ENCODE peak calls at places on chromosomes 13 and 19, in ten cellular contexts. W is spleen, A is breast epithelium, N is K562, K is HepG2, E is H1, H is stomach, D is prostate gland, O is transverse colon, R is sigmoid colon. Z is an unnamed sample.

GRCh38 chr13:36907801-36908200 is 12.2 kb downstream of the SMAD9 start:
- DNase-seq in W (no peak), A (no peak), N (no peak), K (no peak), E (no peak), H (no peak), D (no peak), O (no peak), R (no peak), Z (no peak)

GRCh38 chr13:101706651-101707050 is 254.2 kb downstream of the ITGBL1 start:
- DNase-seq in W (no peak), A (peak; percentile 30), N (no peak), K (peak; percentile 4), E (no peak), H (no peak), D (no peak), O (peak; percentile 8), R (no peak), Z (no peak)

GRCh38 chr19:45421953-45422498 is 1.7 kb downstream of the ERCC1 start:
- DNase-seq in W (no peak), A (no peak), N (peak; percentile 5), K (no peak), E (no peak), H (no peak), D (no peak), O (no peak), R (no peak), Z (no peak)

GRCh38 chr19:27867981-27868380 is 1345.0 kb downstream of the UQCRFS1 start:
- DNase-seq in W (no peak), A (no peak), N (no peak), K (no peak), E (no peak), H (no peak), D (no peak), O (no peak), R (no peak), Z (peak; percentile 31)

GRCh38 chr19:32865326-32865725 is 4.2 kb downstream of the SLC7A9 start:
- DNase-seq in W (peak; percentile 18), A (no peak), N (no peak), K (no peak), E (no peak), H (no peak), D (no peak), O (no peak), R (no peak), Z (no peak)

GRCh38 chr13:113982296-113982661 is 8.4 kb upstream of the C13orf46 start:
- DNase-seq in W (peak; percentile 64), A (no peak), N (no peak), K (no peak), E (no peak), H (no peak), D (no peak), O (no peak), R (peak; percentile 56), Z (no peak)

GRCh38 chr19:51119089-51119488 is 5.6 kb upstream of the SIGLEC9 start:
- DNase-seq in W (no peak), A (no peak), N (no peak), K (no peak), E (no peak), H (no peak), D (no peak), O (no peak), R (peak; percentile 32), Z (no peak)

GRCh38 chr13:111114362-111115050 is 604 bp upstream of the ARHGEF7 start:
- DNase-seq in W (peak; percentile 76), A (no peak), N (no peak), K (no peak), E (no peak), H (no peak), D (peak; percentile 24), O (peak; percentile 31), R (peak; percentile 75), Z (peak; percentile 91)

GRCh38 chr19:34961775-34962174 is 2.3 kb downstream of the ZNF792 start:
- DNase-seq in W (no peak), A (no peak), N (no peak), K (no peak), E (no peak), H (no peak), D (no peak), O (no peak), R (no peak), Z (no peak)

GRCh38 chr19:34960940-34961679 is 2.9 kb downstream of the ZNF792 start:
- DNase-seq in W (peak; percentile 52), A (no peak), N (no peak), K (no peak), E (no peak), H (no peak), D (no peak), O (no peak), R (no peak), Z (no peak)

GRCh38 chr19:34959021-34959420 is 5.0 kb downstream of the ZNF792 start:
- DNase-seq in W (no peak), A (no peak), N (no peak), K (no peak), E (no peak), H (no peak), D (no peak), O (no peak), R (no peak), Z (no peak)

GRCh38 chr19:34962281-34962944 is 1.6 kb downstream of the ZNF792 start:
- DNase-seq in W (no peak), A (no peak), N (peak; percentile 62), K (peak; percentile 86), E (no peak), H (no peak), D (no peak), O (no peak), R (no peak), Z (no peak)

GRCh38 chr19:34960103-34960805 is 3.8 kb downstream of the ZNF792 start:
- DNase-seq in W (peak; percentile 53), A (no peak), N (no peak), K (no peak), E (no peak), H (no peak), D (no peak), O (no peak), R (no peak), Z (no peak)
- H3K9me3 ChIP-seq in W (peaks cover 71% of the 10 kb centered on the region), A (peaks cover 66% of the 10 kb centered on the region), N (peaks cover 62% of the 10 kb centered on the region), K (no peaks in the 10 kb centered on the region), E (peaks cover 39% of the 10 kb centered on the region), H (peaks cover 57% of the 10 kb centered on the region), D (peaks cover 12% of the 10 kb centered on the region), O (peaks cover 50% of the 10 kb centered on the region), R (peaks cover 36% of the 10 kb centered on the region), Z (peaks cover 66% of the 10 kb centered on the region)

GRCh38 chr19:4120933-4121612 is 2.8 kb downstream of the MAP2K2 start:
- DNase-seq in W (no peak), A (no peak), N (no peak), K (no peak), E (no peak), H (no peak), D (no peak), O (no peak), R (no peak), Z (no peak)

GRCh38 chr19:4122480-4122879 is 1.4 kb downstream of the MAP2K2 start:
- DNase-seq in W (no peak), A (no peak), N (no peak), K (no peak), E (no peak), H (no peak), D (no peak), O (no peak), R (no peak), Z (no peak)

GRCh38 chr19:4124638-4125037 is 716 bp upstream of the MAP2K2 start:
- DNase-seq in W (no peak), A (no peak), N (no peak), K (no peak), E (no peak), H (no peak), D (no peak), O (no peak), R (no peak), Z (no peak)

GRCh38 chr19:4121815-4122214 is 2.1 kb downstream of the MAP2K2 start:
- DNase-seq in W (no peak), A (no peak), N (no peak), K (no peak), E (no peak), H (no peak), D (no peak), O (no peak), R (no peak), Z (no peak)

GRCh38 chr19:4123615-4124568 is at the start of gene MAP2K2:
- DNase-seq in W (peak; percentile 98), A (peak; percentile 86), N (peak; percentile 99), K (peak; percentile 83), E (peak; percentile 69), H (peak; percentile 96), D (peak; percentile 92), O (peak; percentile 96), R (peak; percentile 98), Z (peak; percentile 98)
- TF ChIP-seq POLR2A in W (peak; percentile 47), A (peak; percentile 48), N (peak; percentile 92), K (peak; percentile 67), E (peak; percentile 81), H (no peak), D (peak; percentile 65), O (peak; percentile 74), R (peak; percentile 18), Z (no peak)

DNA sequence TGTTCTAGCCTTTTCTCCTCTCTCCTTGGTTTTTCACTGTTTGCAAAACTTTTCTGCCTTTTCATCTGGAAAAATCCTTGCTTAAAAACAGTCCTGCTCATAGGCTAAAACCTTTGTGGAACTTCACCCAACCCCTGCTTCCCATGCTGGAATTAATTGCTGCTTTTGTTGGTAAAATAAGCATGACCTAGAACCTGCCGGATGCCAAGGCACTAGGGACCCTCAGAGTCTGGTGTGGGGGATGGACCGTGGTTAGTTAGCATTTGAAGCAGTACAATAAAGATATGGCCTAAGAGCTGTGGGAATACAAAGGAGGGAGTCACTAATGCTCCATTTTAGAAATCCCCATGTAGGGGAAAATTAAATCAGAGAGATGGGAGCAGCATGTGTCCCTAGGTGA is 326.3 kb downstream of the KCNRG start:
- DNase-seq in W (no peak), A (no peak), N (no peak), K (no peak), E (no peak), H (no peak), D (no peak), O (no peak), R (no peak), Z (peak; percentile 39)
- TF ChIP-seq POLR2AphosphoS5 in W (no peak), A (no peak), N (no peak), K (no peak), E (no peak), H (no peak), D (no peak), O (no peak), R (no peak), Z (no peak)

GRCh38 chr19:54696117-54696548 is 28.1 kb upstream of the KIR3DL3 start:
- DNase-seq in W (no peak), A (no peak), N (peak; percentile 40), K (no peak), E (no peak), H (no peak), D (no peak), O (no peak), R (no peak), Z (no peak)

GRCh38 chr19:54691582-54692293 is 29.0 kb downstream of the LILRB4 start:
- DNase-seq in W (no peak), A (no peak), N (no peak), K (no peak), E (no peak), H (no peak), D (no peak), O (no peak), R (no peak), Z (no peak)

GRCh38 chr19:54694648-54695047 is 29.6 kb upstream of the KIR3DL3 start:
- DNase-seq in W (no peak), A (no peak), N (no peak), K (no peak), E (no peak), H (no peak), D (no peak), O (no peak), R (no peak), Z (no peak)

GRCh38 chr19:54696766-54697165 is 27.5 kb upstream of the KIR3DL3 start:
- DNase-seq in W (no peak), A (no peak), N (peak; percentile 29), K (no peak), E (no peak), H (no peak), D (no peak), O (no peak), R (no peak), Z (no peak)

GRCh38 chr19:54692294-54692615 is 29.5 kb downstream of the LILRB4 start:
- DNase-seq in W (no peak), A (no peak), N (no peak), K (no peak), E (no peak), H (no peak), D (no peak), O (no peak), R (no peak), Z (no peak)
- H3K9me3 ChIP-seq in W (no peaks in the 10 kb centered on the region), A (no peaks in the 10 kb centered on the region), N (no peaks in the 10 kb centered on the region), K (no peaks in the 10 kb centered on the region), E (peaks cover 48% of the 10 kb centered on the region), H (peaks cover 8% of the 10 kb centered on the region), D (no peaks in the 10 kb centered on the region), O (no peaks in the 10 kb centered on the region), R (no peaks in the 10 kb centered on the region), Z (no peaks in the 10 kb centered on the region)

Z was measured in esophagus muscularis mucosa.